ENCODE peak calls at places on chromosome 15, in six cellular contexts. One of them, this sample, is unnamed.

GRCh38 chr15:57079446-57079845 is 161.0 kb downstream of the TCF12 start:
- DNase-seq in SJSA1: no peak
- DNase-seq in WERI-Rb-1: no peak
- DNase-seq in GM12865: no peak
- DNase-seq in activated T-cell treated with anti-CD3 and anti-CD28 coated beads for 4 hours: no peak
- DNase-seq in posterior cingulate gyrus: peak
- DNase-seq in this sample: no peak

GRCh38 chr15:52567886-52568568 is 803 bp downstream of the ARPP19 start:
- DNase-seq in activated T-cell treated with anti-CD3 and anti-CD28 coated beads for 4 hours: peak
- DNase-seq in GM12865: peak
- DNase-seq in posterior cingulate gyrus: no peak
- DNase-seq in WERI-Rb-1: peak
- DNase-seq in SJSA1: no peak
- DNase-seq in this sample: peak

GRCh38 chr15:79007066-79007465 is 62.2 kb upstream of the CTSH start:
- DNase-seq in GM12865: peak
- DNase-seq in SJSA1: no peak
- DNase-seq in activated T-cell treated with anti-CD3 and anti-CD28 coated beads for 4 hours: no peak
- DNase-seq in posterior cingulate gyrus: no peak
- DNase-seq in WERI-Rb-1: peak
- DNase-seq in this sample: peak

GRCh38 chr15:44882499-44882968 is 74.0 kb upstream of the TERB2 start:
- DNase-seq in WERI-Rb-1: no peak
- DNase-seq in GM12865: peak
- DNase-seq in activated T-cell treated with anti-CD3 and anti-CD28 coated beads for 4 hours: peak
- DNase-seq in SJSA1: no peak
- DNase-seq in posterior cingulate gyrus: no peak
- DNase-seq in this sample: peak

GRCh38 chr15:64503197-64503596 is 42.8 kb downstream of the ZNF609 start:
- DNase-seq in activated T-cell treated with anti-CD3 and anti-CD28 coated beads for 4 hours: no peak
- DNase-seq in posterior cingulate gyrus: no peak
- DNase-seq in WERI-Rb-1: peak
- DNase-seq in GM12865: no peak
- DNase-seq in SJSA1: no peak
- DNase-seq in this sample: no peak

GRCh38 chr15:68386587-68387287 is 45.2 kb downstream of the ITGA11 start:
- DNase-seq in posterior cingulate gyrus: no peak
- DNase-seq in activated T-cell treated with anti-CD3 and anti-CD28 coated beads for 4 hours: no peak
- DNase-seq in SJSA1: peak
- DNase-seq in WERI-Rb-1: no peak
- DNase-seq in GM12865: no peak
- DNase-seq in this sample: no peak

GRCh38 chr15:92843326-92843725 is 56.8 kb upstream of the CHD2 start:
- DNase-seq in activated T-cell treated with anti-CD3 and anti-CD28 coated beads for 4 hours: no peak
- DNase-seq in WERI-Rb-1: peak
- DNase-seq in SJSA1: no peak
- DNase-seq in posterior cingulate gyrus: no peak
- DNase-seq in GM12865: no peak
- DNase-seq in this sample: no peak

GRCh38 chr15:91965501-91966180 is 112.1 kb downstream of the SLCO3A1 start:
- DNase-seq in SJSA1: no peak
- DNase-seq in WERI-Rb-1: no peak
- DNase-seq in posterior cingulate gyrus: no peak
- DNase-seq in activated T-cell treated with anti-CD3 and anti-CD28 coated beads for 4 hours: no peak
- DNase-seq in GM12865: no peak
- DNase-seq in this sample: no peak

GRCh38 chr15:71411538-71412482 is 296.5 kb downstream of the THSD4 start:
- DNase-seq in activated T-cell treated with anti-CD3 and anti-CD28 coated beads for 4 hours: no peak
- DNase-seq in WERI-Rb-1: no peak
- DNase-seq in SJSA1: no peak
- DNase-seq in posterior cingulate gyrus: no peak
- DNase-seq in GM12865: no peak
- DNase-seq in this sample: no peak

GRCh38 chr15:100612539-100612938 is 10.2 kb downstream of the ASB7 start:
- DNase-seq in WERI-Rb-1: no peak
- DNase-seq in posterior cingulate gyrus: no peak
- DNase-seq in activated T-cell treated with anti-CD3 and anti-CD28 coated beads for 4 hours: no peak
- DNase-seq in SJSA1: no peak
- DNase-seq in GM12865: no peak
- DNase-seq in this sample: no peak

GRCh38 chr15:35329521-35329921 is 216.4 kb downstream of the DPH6 start:
- DNase-seq in GM12865: no peak
- DNase-seq in SJSA1: no peak
- DNase-seq in posterior cingulate gyrus: no peak
- DNase-seq in WERI-Rb-1: no peak
- DNase-seq in activated T-cell treated with anti-CD3 and anti-CD28 coated beads for 4 hours: no peak
- DNase-seq in this sample: no peak

GRCh38 chr15:68775671-68776476 is 44.8 kb downstream of the ANP32A start:
- DNase-seq in SJSA1: peak
- DNase-seq in posterior cingulate gyrus: peak
- DNase-seq in WERI-Rb-1: no peak
- DNase-seq in activated T-cell treated with anti-CD3 and anti-CD28 coated beads for 4 hours: no peak
- DNase-seq in GM12865: no peak
- DNase-seq in this sample: no peak

GRCh38 chr15:78673917-78674444 is 33.0 kb upstream of the CHRNB4 start:
- DNase-seq in posterior cingulate gyrus: no peak
- DNase-seq in activated T-cell treated with anti-CD3 and anti-CD28 coated beads for 4 hours: no peak
- DNase-seq in WERI-Rb-1: no peak
- DNase-seq in SJSA1: no peak
- DNase-seq in GM12865: no peak
- DNase-seq in this sample: no peak

GRCh38 chr15:35019401-35020327 is 31.6 kb upstream of the ZNF770 start:
- DNase-seq in posterior cingulate gyrus: no peak
- DNase-seq in GM12865: no peak
- DNase-seq in SJSA1: no peak
- DNase-seq in WERI-Rb-1: no peak
- DNase-seq in activated T-cell treated with anti-CD3 and anti-CD28 coated beads for 4 hours: no peak
- DNase-seq in this sample: no peak

GRCh38 chr15:76204916-76205460 is 106.3 kb downstream of the ETFA start:
- DNase-seq in SJSA1: peak
- DNase-seq in GM12865: no peak
- DNase-seq in WERI-Rb-1: no peak
- DNase-seq in posterior cingulate gyrus: no peak
- DNase-seq in activated T-cell treated with anti-CD3 and anti-CD28 coated beads for 4 hours: no peak
- DNase-seq in this sample: peak

GRCh38 chr15:73922186-73923151 is 3.8 kb upstream of the LOXL1 start:
- DNase-seq in activated T-cell treated with anti-CD3 and anti-CD28 coated beads for 4 hours: no peak
- DNase-seq in WERI-Rb-1: peak
- DNase-seq in SJSA1: no peak
- DNase-seq in posterior cingulate gyrus: no peak
- DNase-seq in GM12865: no peak
- DNase-seq in this sample: no peak

GRCh38 chr15:60228096-60228495 is 169.7 kb downstream of the ANXA2 start:
- DNase-seq in posterior cingulate gyrus: no peak
- DNase-seq in SJSA1: no peak
- DNase-seq in GM12865: no peak
- DNase-seq in activated T-cell treated with anti-CD3 and anti-CD28 coated beads for 4 hours: no peak
- DNase-seq in WERI-Rb-1: no peak
- DNase-seq in this sample: no peak

GRCh38 chr15:101664303-101664913 is 12.2 kb upstream of the TM2D3 start:
- DNase-seq in WERI-Rb-1: peak
- DNase-seq in GM12865: no peak
- DNase-seq in posterior cingulate gyrus: no peak
- DNase-seq in SJSA1: no peak
- DNase-seq in activated T-cell treated with anti-CD3 and anti-CD28 coated beads for 4 hours: no peak
- DNase-seq in this sample: no peak